ENCODE peak calls at places on chromosomes 3 and 15, in six cellular contexts. I, C, P, Y, V and R are unnamed samples.

GRCh38 chr3:18782191-18782590 is 357.1 kb upstream of the SATB1 start:
- DNase-seq in I (no peak), C (no peak), P (no peak), Y (no peak), V (no peak), R (no peak)

GRCh38 chr15:72992733-72993321 is 59.4 kb upstream of the NEO1 start:
- DNase-seq in I (no peak), C (no peak), P (no peak), Y (no peak), V (no peak), R (no peak)

GRCh38 chr15:51751687-51752683 is 588 bp downstream of the TMOD2 start:
- DNase-seq in I (no peak), C (no peak), P (no peak), Y (peak), V (no peak), R (peak)

GRCh38 chr3:190589326-190589725 is 75.4 kb downstream of the IL1RAP start:
- DNase-seq in I (no peak), C (no peak), P (no peak), Y (no peak), V (no peak), R (no peak)

GRCh38 chr3:137852511-137852910 is 88.4 kb downstream of the SOX14 start:
- DNase-seq in I (no peak), C (no peak), P (no peak), Y (no peak), V (no peak), R (no peak)

GRCh38 chr3:17535173-17535730 is 207.2 kb downstream of the TBC1D5 start:
- DNase-seq in I (no peak), C (no peak), P (no peak), Y (no peak), V (no peak), R (no peak)

GRCh38 chr15:50265620-50266019 is at the start of gene HDC:
- DNase-seq in I (no peak), C (no peak), P (no peak), Y (peak), V (no peak), R (no peak)

GRCh38 chr3:62833538-62833937 is 41.7 kb downstream of the CADPS start:
- DNase-seq in I (no peak), C (no peak), P (no peak), Y (peak), V (no peak), R (no peak)

GRCh38 chr3:72586694-72587093 is 261.6 kb downstream of the SHQ1 start:
- DNase-seq in I (no peak), C (no peak), P (no peak), Y (no peak), V (no peak), R (no peak)

GRCh38 chr3:157086053-157086761 is 73.7 kb downstream of the CCNL1 start:
- DNase-seq in I (no peak), C (no peak), P (no peak), Y (no peak), V (peak), R (no peak)

GRCh38 chr3:39126532-39127071 is 19.1 kb downstream of the TTC21A start:
- DNase-seq in I (peak), C (no peak), P (no peak), Y (peak), V (no peak), R (peak)

GRCh38 chr3:76497636-76498035 is 542.3 kb upstream of the ROBO2 start:
- DNase-seq in I (no peak), C (no peak), P (no peak), Y (no peak), V (no peak), R (no peak)

GRCh38 chr3:157142315-157142714 is 17.6 kb downstream of the CCNL1 start:
- DNase-seq in I (no peak), C (no peak), P (no peak), Y (no peak), V (no peak), R (no peak)

GRCh38 chr3:171970301-171970788 is 69.0 kb upstream of the FNDC3B start:
- DNase-seq in I (no peak), C (no peak), P (no peak), Y (no peak), V (no peak), R (no peak)

GRCh38 chr3:172082269-172082668 is 42.9 kb downstream of the FNDC3B start:
- DNase-seq in I (peak), C (peak), P (no peak), Y (no peak), V (no peak), R (no peak)

GRCh38 chr15:43287254-43287653 is 20.5 kb upstream of the TGM5 start:
- DNase-seq in I (no peak), C (no peak), P (no peak), Y (no peak), V (no peak), R (no peak)

GRCh38 chr15:69648215-69648614 is 195.6 kb downstream of the RPLP1 start:
- DNase-seq in I (no peak), C (no peak), P (no peak), Y (peak), V (no peak), R (peak)

GRCh38 chr15:99172171-99172570 is 67.3 kb downstream of the SYNM start:
- DNase-seq in I (no peak), C (no peak), P (no peak), Y (no peak), V (no peak), R (no peak)

GRCh38 chr3:42036483-42036823 is 54.7 kb upstream of the TRAK1 start:
- DNase-seq in I (peak), C (no peak), P (no peak), Y (peak), V (no peak), R (no peak)

GRCh38 chr3:171715155-171715554 is 95.1 kb downstream of the PLD1 start:
- DNase-seq in I (no peak), C (no peak), P (no peak), Y (no peak), V (no peak), R (no peak)

GRCh38 chr3:54837964-54838363 is 89.9 kb downstream of the LRTM1 start:
- DNase-seq in I (peak), C (no peak), P (no peak), Y (no peak), V (no peak), R (no peak)
- TF ChIP-seq CTCF in I (peak), C (no peak), P (no peak), Y (peak), V (no peak), R (no peak)

GRCh38 chr3:128572013-128572412 is 78.6 kb downstream of the RPN1 start:
- DNase-seq in I (no peak), C (no peak), P (no peak), Y (no peak), V (no peak), R (no peak)

GRCh38 chr3:128573160-128573559 is 77.5 kb downstream of the RPN1 start:
- DNase-seq in I (no peak), C (no peak), P (no peak), Y (peak), V (no peak), R (no peak)

GRCh38 chr3:128573707-128574162 is 76.9 kb downstream of the RPN1 start:
- DNase-seq in I (no peak), C (no peak), P (no peak), Y (no peak), V (no peak), R (no peak)

GRCh38 chr3:128569756-128570155 is 76.8 kb upstream of the GATA2 start:
- DNase-seq in I (no peak), C (no peak), P (no peak), Y (no peak), V (no peak), R (no peak)

GRCh38 chr3:128572644-128573105 is 77.9 kb downstream of the RPN1 start:
- DNase-seq in I (no peak), C (no peak), P (no peak), Y (peak), V (no peak), R (no peak)
- TF ChIP-seq CTCF in I (peak), C (no peak), P (no peak), Y (peak), V (no peak), R (peak)

GRCh38 chr3:161366067-161366466 is 5.2 kb downstream of the SPTSSB start:
- DNase-seq in I (no peak), C (no peak), P (no peak), Y (no peak), V (no peak), R (no peak)

GRCh38 chr3:161369531-161369930 is 1.8 kb downstream of the SPTSSB start:
- DNase-seq in I (no peak), C (no peak), P (no peak), Y (no peak), V (no peak), R (no peak)

GRCh38 chr3:161372321-161373260 is 1.3 kb upstream of the SPTSSB start:
- DNase-seq in I (no peak), C (no peak), P (no peak), Y (peak), V (peak), R (peak)

DNA sequence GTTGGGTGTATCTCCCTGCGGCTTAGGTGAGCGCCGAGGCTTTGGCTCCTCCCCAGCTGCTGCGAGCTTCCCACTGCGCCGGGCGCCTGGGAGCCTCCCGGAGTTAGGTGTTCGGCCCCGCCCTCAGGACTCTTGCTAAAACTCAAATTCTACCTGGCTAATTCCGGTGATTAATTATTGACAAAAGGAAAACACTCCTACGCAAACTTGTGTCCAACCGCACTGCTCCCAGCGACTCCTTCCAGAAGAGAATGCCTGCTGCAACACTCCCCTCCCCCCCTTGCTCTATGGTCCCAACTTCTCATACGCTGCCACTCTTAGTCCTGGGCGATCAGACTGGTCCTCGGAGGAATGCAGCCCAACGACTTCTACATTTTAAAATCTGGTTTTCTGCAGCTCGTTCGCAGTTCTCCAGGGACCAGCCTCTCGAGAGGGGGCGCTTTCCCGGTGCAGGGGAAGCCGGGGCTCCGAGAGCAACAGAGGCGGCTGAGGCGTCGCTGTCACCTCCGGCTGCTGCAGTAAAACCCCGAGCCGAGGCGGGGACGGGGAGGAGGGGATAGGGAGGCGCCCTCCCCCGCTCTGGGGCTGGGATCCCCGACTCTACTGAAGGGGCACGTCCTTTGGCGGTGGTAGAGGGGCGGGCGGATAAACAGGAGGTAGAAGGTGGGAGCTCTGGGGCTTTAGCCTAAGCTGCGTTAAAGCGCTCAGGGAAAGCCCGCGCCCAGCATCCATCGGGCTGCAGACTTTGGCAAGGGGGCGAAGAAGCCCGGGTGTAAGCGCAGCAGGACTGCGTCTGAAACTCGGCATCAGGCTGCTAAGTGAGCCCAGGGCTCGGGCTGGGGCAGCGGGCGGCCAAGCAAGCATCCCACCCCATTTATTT is at the start of gene SPTSSB:
- DNase-seq in I (no peak), C (no peak), P (no peak), Y (peak), V (peak), R (peak)
- TF ChIP-seq CTCF in I (no peak), C (no peak), P (no peak), Y (no peak), V (peak), R (no peak)

DNA sequence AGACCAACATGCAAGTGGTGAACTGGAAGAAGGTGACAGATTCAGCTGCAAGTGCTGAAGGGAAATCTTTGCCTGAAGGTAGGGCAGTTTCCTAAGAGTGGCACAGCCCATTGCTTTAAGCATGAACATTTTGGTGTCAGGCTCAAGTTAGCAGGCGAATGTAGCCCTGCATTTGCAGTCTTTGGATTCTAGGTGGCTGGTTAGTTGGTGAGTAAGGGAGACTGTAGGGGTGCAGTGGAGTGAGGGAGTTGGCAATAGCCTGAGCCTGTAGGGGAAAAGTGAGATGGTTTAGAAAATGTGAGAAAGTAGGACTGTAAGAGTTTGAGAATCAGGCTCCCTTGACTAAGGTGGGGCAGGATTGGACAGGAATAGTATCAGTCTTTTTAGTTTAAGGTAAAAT is 29.8 kb downstream of the UBE2E2 start:
- DNase-seq in I (no peak), C (no peak), P (no peak), Y (no peak), V (no peak), R (no peak)
- TF ChIP-seq CTCF in I (no peak), C (no peak), P (no peak), Y (no peak), V (no peak), R (no peak)

GRCh38 chr3:11157406-11157805 is 3.1 kb downstream of the HRH1 start:
- DNase-seq in I (no peak), C (no peak), P (no peak), Y (no peak), V (peak), R (no peak)

GRCh38 chr3:11156026-11156410 is 1.7 kb downstream of the HRH1 start:
- DNase-seq in I (no peak), C (no peak), P (no peak), Y (no peak), V (no peak), R (no peak)

GRCh38 chr3:11162401-11163345 is 8.4 kb downstream of the HRH1 start:
- DNase-seq in I (no peak), C (no peak), P (no peak), Y (no peak), V (no peak), R (no peak)

GRCh38 chr3:11161666-11162065 is 7.4 kb downstream of the HRH1 start:
- DNase-seq in I (no peak), C (no peak), P (no peak), Y (no peak), V (no peak), R (no peak)

GRCh38 chr3:11159421-11159904 is 5.2 kb downstream of the HRH1 start:
- DNase-seq in I (peak), C (peak), P (no peak), Y (no peak), V (no peak), R (no peak)
- TF ChIP-seq CTCF in I (peak), C (no peak), P (no peak), Y (peak), V (no peak), R (no peak)

DNA sequence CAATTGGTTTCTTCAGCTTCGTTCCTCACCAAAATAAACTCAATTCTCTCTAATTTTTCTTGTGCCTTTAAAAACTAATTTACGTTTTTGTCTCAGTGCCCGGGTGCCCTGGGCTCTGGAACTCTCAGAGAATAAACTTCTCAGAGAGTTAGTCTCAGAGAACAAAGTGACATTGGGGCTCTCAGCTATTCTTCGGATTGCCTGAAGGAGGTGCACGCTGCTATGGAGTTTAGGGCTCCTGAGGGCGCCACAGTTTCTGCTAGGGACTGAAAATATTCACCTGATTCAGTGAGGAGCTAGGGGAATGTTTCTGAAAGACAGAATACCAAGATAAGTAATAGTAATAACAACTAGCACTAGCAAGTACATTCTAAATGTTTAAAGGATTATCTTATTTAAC is 22.7 kb downstream of the ZIC4 start:
- DNase-seq in I (no peak), C (no peak), P (no peak), Y (peak), V (no peak), R (no peak)
- TF ChIP-seq CTCF in I (peak), C (no peak), P (no peak), Y (peak), V (peak), R (no peak)